ENCODE peak calls at places on chromosomes 7 and 10, in ten cellular contexts. O is activated CD4-positive, CD25-positive, alpha-beta regulatory T cell treated with anti-CD3 and anti-CD28 coated beads, Interleukin-2, amount 50 U/mL, for 16 hours; C is dorsolateral prefrontal cortex; I is dermis blood vessel endothelial cell; L is fibroblast of the aortic adventitia; F is GM23248; T is AG09309; N is stimulated activated CD8-positive, alpha-beta memory T cell treated with anti-CD3 and anti-CD28 coated beads, Interleukin-12 subunit alpha, Interleukin-12 subunit beta, amount 100 ng/mL, for 4 hours; V is cerebellum; Z is foreskin fibroblast. J is an unnamed sample.
A peak's percentile ranks its signal among the peaks of the same experiment; 100 is the strongest.

GRCh38 chr7:2165610-2166594 is 66.8 kb downstream of the MAD1L1 start:
- DNase-seq in O (no peak), C (no peak), I (no peak), L (no peak), F (no peak), T (no peak), N (no peak), V (no peak), Z (no peak), J (no peak)

GRCh38 chr10:118467200-118467599 is 125.1 kb upstream of the FAM204A start:
- DNase-seq in O (no peak), C (no peak), I (no peak), L (no peak), F (no peak), T (no peak), N (no peak), V (no peak), Z (no peak), J (no peak)

GRCh38 chr10:69515699-69516547 is 57.3 kb downstream of the NEUROG3 start:
- DNase-seq in O (peak; percentile 57), C (peak; percentile 56), I (peak; percentile 80), L (peak; percentile 67), F (peak; percentile 78), T (peak; percentile 23), N (peak; percentile 45), V (peak; percentile 86), Z (peak; percentile 51), J (peak; percentile 13)

GRCh38 chr7:3780016-3780415 is 479.0 kb downstream of the SDK1 start:
- DNase-seq in O (no peak), C (no peak), I (no peak), L (no peak), F (no peak), T (no peak), N (no peak), V (no peak), Z (no peak), J (no peak)

GRCh38 chr7:5699951-5700384 is 81.5 kb downstream of the RNF216 start:
- DNase-seq in O (peak; percentile 44), C (no peak), I (no peak), L (no peak), F (no peak), T (no peak), N (peak; percentile 41), V (no peak), Z (no peak), J (no peak)

GRCh38 chr10:48885376-48885775 is 54.3 kb downstream of the LRRC18 start:
- DNase-seq in O (no peak), C (no peak), I (peak; percentile 74), L (peak; percentile 1), F (peak; percentile 8), T (no peak), N (no peak), V (peak; percentile 12), Z (no peak), J (no peak)

GRCh38 chr10:15487376-15487775 is 116.3 kb upstream of the FAM171A1 start:
- DNase-seq in O (no peak), C (no peak), I (no peak), L (no peak), F (no peak), T (no peak), N (no peak), V (no peak), Z (no peak), J (no peak)

GRCh38 chr10:130824230-130825014 is 487.1 kb downstream of the TCERG1L start:
- DNase-seq in O (no peak), C (no peak), I (no peak), L (no peak), F (no peak), T (no peak), N (no peak), V (no peak), Z (no peak), J (no peak)

GRCh38 chr10:121519901-121520500 is 78.2 kb downstream of the FGFR2 start:
- DNase-seq in O (no peak), C (no peak), I (no peak), L (no peak), F (no peak), T (no peak), N (no peak), V (no peak), Z (no peak), J (no peak)